ENCODE peak calls at places on chromosomes 6 and 20, in four cellular contexts. N is HTR-8/SVneo, X is body of pancreas, P is hypothalamus. R is an unnamed sample.

GRCh38 chr6:166627875-166628849 is 1.1 kb upstream of the RPS6KA2 start:
- DNase-seq in P (no peak), X (peak; percentile 71), N (peak; percentile 22), R (no peak)

GRCh38 chr20:56440346-56441007 is 27.9 kb upstream of the RTF2 start:
- DNase-seq in X (no peak), P (no peak), N (no peak), R (no peak)

GRCh38 chr6:44294832-44295791 is 18.0 kb downstream of the AARS2 start:
- DNase-seq in N (no peak), P (no peak), X (no peak), R (no peak)

GRCh38 chr20:51354769-51355319 is 187.7 kb downstream of the NFATC2 start:
- DNase-seq in P (no peak), X (no peak), N (peak; percentile 86), R (no peak)

GRCh38 chr6:155349129-155349528 is 34.8 kb upstream of the TFB1M start:
- DNase-seq in P (no peak), N (no peak), X (no peak), R (no peak)

GRCh38 chr6:41072836-41073202 is at the start of gene NFYA:
- DNase-seq in X (peak; percentile 100), N (peak; percentile 95), P (peak; percentile 100), R (peak; percentile 100)

GRCh38 chr6:131167773-131168172 is 32.5 kb downstream of the AKAP7 start:
- DNase-seq in N (no peak), X (no peak), P (no peak), R (no peak)

GRCh38 chr6:165662671-165663282 is at the start of gene PDE10A:
- DNase-seq in N (no peak), X (no peak), P (no peak), R (no peak)

GRCh38 chr6:123962508-123962907 is 158.8 kb downstream of the NKAIN2 start:
- DNase-seq in P (no peak), N (no peak), X (peak; percentile 92), R (no peak)

GRCh38 chr6:151082079-151082478 is 157.7 kb upstream of the AKAP12 start:
- DNase-seq in X (no peak), N (no peak), P (no peak), R (no peak)

GRCh38 chr6:93040375-93040774 is 379.0 kb downstream of the EPHA7 start:
- DNase-seq in N (no peak), X (no peak), P (no peak), R (no peak)

GRCh38 chr6:40631760-40632159 is 44.6 kb upstream of the LRFN2 start:
- DNase-seq in N (no peak), P (no peak), X (no peak), R (no peak)

GRCh38 chr20:32364554-32365208 is 6.5 kb downstream of the ASXL1 start:
- DNase-seq in P (no peak), X (no peak), N (no peak), R (no peak)

GRCh38 chr20:10060223-10060622 is 25.4 kb downstream of the ANKEF1 start:
- DNase-seq in N (no peak), X (no peak), P (no peak), R (no peak)

GRCh38 chr6:152271681-152272464 is 365.3 kb downstream of the SYNE1 start:
- DNase-seq in P (no peak), X (no peak), N (no peak), R (no peak)

GRCh38 chr6:24971067-24971466 is 35.3 kb upstream of the RIPOR2 start:
- DNase-seq in N (no peak), X (no peak), P (no peak), R (no peak)

GRCh38 chr6:41716516-41717446 is 18.6 kb downstream of the TFEB start:
- DNase-seq in N (no peak), X (no peak), P (no peak), R (no peak)

GRCh38 chr6:89297695-89298351 is 17.3 kb downstream of the GABRR2 start:
- DNase-seq in N (peak; percentile 78), P (no peak), X (no peak), R (no peak)

GRCh38 chr6:25337004-25337403 is 57.8 kb downstream of the CARMIL1 start:
- DNase-seq in X (no peak), N (no peak), P (no peak), R (no peak)

GRCh38 chr6:149964243-149965190 is 774 bp downstream of the ULBP1 start:
- DNase-seq in N (no peak), X (no peak), P (no peak), R (no peak)

GRCh38 chr6:15329154-15329781 is 83.4 kb downstream of the JARID2 start:
- DNase-seq in N (peak; percentile 58), X (no peak), P (no peak), R (no peak)

GRCh38 chr20:53335509-53335908 is 258.1 kb downstream of the ZNF217 start:
- DNase-seq in N (no peak), P (no peak), X (no peak), R (no peak)

GRCh38 chr6:40485300-40485699 is 101.9 kb downstream of the LRFN2 start:
- DNase-seq in X (no peak), N (no peak), P (no peak), R (no peak)

GRCh38 chr6:5923840-5924239 is 82.9 kb downstream of the NRN1 start:
- DNase-seq in P (no peak), N (no peak), X (no peak), R (no peak)

GRCh38 chr6:119683022-119683421 is 333.5 kb upstream of the MAN1A1 start:
- DNase-seq in N (no peak), X (no peak), P (no peak), R (no peak)